ENCODE peak calls at places on chromosomes 16 and 17, in seven cellular contexts. E, D, C, R, N, T and A are unnamed samples.

GRCh38 chr16:11583171-11583570 is 3.5 kb downstream of the LITAF start:
- DNase-seq in N (no peak), E (no peak), D (no peak), R (no peak), C (no peak), T (no peak), A (no peak)

GRCh38 chr17:73639926-73640325 is 4.3 kb downstream of the SDK2 start:
- DNase-seq in N (no peak), E (no peak), D (no peak), C (no peak), R (no peak), T (peak), A (no peak)

GRCh38 chr17:77451894-77452852 is 311.4 kb downstream of the SEC14L1 start:
- DNase-seq in T (peak), E (no peak), C (no peak), D (no peak), R (peak), N (peak), A (no peak)

GRCh38 chr16:88655053-88655732 is 4.3 kb upstream of the CYBA start:
- DNase-seq in T (no peak), E (no peak), N (no peak), D (no peak), R (no peak), C (no peak), A (no peak)

GRCh38 chr17:69608808-69609494 is 194.5 kb downstream of the MAP2K6 start:
- DNase-seq in R (no peak), T (no peak), D (no peak), C (no peak), E (no peak), N (no peak), A (no peak)

GRCh38 chr17:40321502-40322416 is 12.8 kb downstream of the RARA start:
- DNase-seq in R (no peak), N (no peak), D (no peak), C (no peak), E (no peak), T (peak), A (no peak)

GRCh38 chr16:14629612-14629918 is 495 bp downstream of the PARN start:
- DNase-seq in N (no peak), T (no peak), D (no peak), R (peak), E (no peak), C (peak), A (peak)

GRCh38 chr17:9646556-9646905 is 1.2 kb downstream of the USP43 start:
- DNase-seq in D (no peak), R (peak), E (no peak), T (no peak), N (no peak), C (no peak), A (no peak)

GRCh38 chr16:3934491-3935185 is 54.1 kb upstream of the CREBBP start:
- DNase-seq in C (no peak), E (no peak), R (no peak), N (no peak), T (no peak), D (no peak), A (no peak)

GRCh38 chr17:31587462-31587861 is 196.0 kb downstream of the RAB11FIP4 start:
- DNase-seq in C (no peak), R (no peak), E (no peak), N (no peak), D (no peak), T (no peak), A (no peak)

GRCh38 chr17:62882284-62882683 is 74.2 kb upstream of the MARCHF10 start:
- DNase-seq in T (no peak), N (no peak), D (peak), C (no peak), E (no peak), R (no peak), A (no peak)

GRCh38 chr16:27179500-27180072 is 23.7 kb upstream of the KDM8 start:
- DNase-seq in T (peak), R (peak), N (peak), E (peak), C (peak), D (peak), A (peak)

GRCh38 chr16:26569793-26570192 is 496.9 kb upstream of the C16orf82 start:
- DNase-seq in R (peak), T (no peak), D (no peak), E (no peak), N (no peak), C (no peak), A (no peak)

GRCh38 chr16:86969716-86970115 is 347.5 kb downstream of the C16orf95 start:
- DNase-seq in E (no peak), C (no peak), T (no peak), R (no peak), D (no peak), N (no peak), A (no peak)

GRCh38 chr16:66081967-66082366 is 284.5 kb upstream of the CDH5 start:
- DNase-seq in R (peak), E (no peak), C (no peak), N (no peak), D (no peak), T (no peak), A (no peak)

GRCh38 chr17:27818311-27819170 is 18.2 kb upstream of the NOS2 start:
- DNase-seq in T (peak), D (no peak), C (no peak), N (no peak), E (no peak), R (no peak), A (no peak)

GRCh38 chr16:86080131-86080875 is 181.3 kb downstream of the IRF8 start:
- DNase-seq in D (no peak), T (no peak), C (no peak), E (no peak), R (no peak), N (no peak), A (no peak)

GRCh38 chr17:21301593-21302550 is 17.4 kb downstream of the MAP2K3 start:
- DNase-seq in R (no peak), E (no peak), D (no peak), T (peak), C (no peak), N (no peak), A (no peak)

GRCh38 chr17:77842148-77842905 is 116.2 kb upstream of the TNRC6C start:
- DNase-seq in N (peak), T (peak), D (no peak), R (no peak), C (no peak), E (no peak), A (no peak)

GRCh38 chr17:66836063-66837005 is 1.4 kb downstream of the CACNG5 start:
- DNase-seq in R (no peak), C (no peak), N (no peak), E (no peak), T (no peak), D (no peak), A (no peak)